ENCODE peak calls at places on chromosomes 4 and X, in four cellular contexts. N is OCI-LY7, H is GM23338, P is heart left ventricle. W is an unnamed sample.
A peak's percentile ranks its signal among the peaks of the same experiment; 100 is the strongest.

GRCh38 chr4:170651786-170652185 is 562.0 kb upstream of the AADAT start:
- DNase-seq in N (no peak), H (no peak), P (no peak), W (no peak)

GRCh38 chrX:123846598-123847038 is 13.2 kb upstream of the XIAP start:
- DNase-seq in N (no peak), H (no peak), P (no peak), W (no peak)

GRCh38 chr4:121154103-121154515 is 10.0 kb downstream of the TNIP3 start:
- DNase-seq in N (no peak), H (no peak), P (no peak), W (no peak)

GRCh38 chr4:37892641-37893040 is 1.8 kb downstream of the TBC1D1 start:
- DNase-seq in N (peak; percentile 74), H (no peak), P (no peak), W (no peak)

GRCh38 chrX:150036181-150036580 is 97.9 kb upstream of the EOLA2 start:
- DNase-seq in N (no peak), H (no peak), P (no peak), W (no peak)

GRCh38 chr4:5037553-5038551 is 13.4 kb upstream of the STK32B start:
- DNase-seq in N (no peak), H (no peak), P (no peak), W (peak; percentile 92)

GRCh38 chrX:23434356-23434884 is 99.8 kb downstream of the PTCHD1 start:
- DNase-seq in N (no peak), H (no peak), P (peak; percentile 71), W (no peak)

GRCh38 chrX:121307441-121307840 is 260.0 kb downstream of the GLUD2 start:
- DNase-seq in N (no peak), H (no peak), P (no peak), W (no peak)

GRCh38 chr4:143399113-143399949 is 62.7 kb downstream of the GAB1 start:
- DNase-seq in N (peak; percentile 72), H (peak; percentile 80), P (no peak), W (no peak)

GRCh38 chr4:53987761-53988171 is 76.6 kb downstream of the CHIC2 start:
- DNase-seq in N (no peak), H (no peak), P (no peak), W (peak; percentile 72)

GRCh38 chr4:8162625-8163024 is 4.0 kb upstream of the ABLIM2 start:
- DNase-seq in N (peak; percentile 91), H (no peak), P (no peak), W (no peak)

GRCh38 chrX:31508338-31508737 is 436.5 kb upstream of the FTHL17 start:
- DNase-seq in N (no peak), H (peak; percentile 11), P (no peak), W (no peak)

GRCh38 chr4:141645611-141646340 is 9.4 kb downstream of the IL15 start:
- DNase-seq in N (no peak), H (no peak), P (no peak), W (peak; percentile 60)

GRCh38 chr4:2449511-2450392 is 19.2 kb upstream of the RNF4 start:
- DNase-seq in N (peak; percentile 39), H (no peak), P (no peak), W (no peak)

GRCh38 chr4:68410643-68411042 is 36.6 kb upstream of the TMPRSS11E start:
- DNase-seq in N (no peak), H (no peak), P (no peak), W (no peak)

GRCh38 chrX:46125139-46125538 is 420.1 kb downstream of the ZNF674 start:
- DNase-seq in N (no peak), H (no peak), P (no peak), W (no peak)

GRCh38 chrX:72620550-72621145 is 48.0 kb upstream of the HDAC8 start:
- DNase-seq in N (no peak), H (peak; percentile 1), P (peak; percentile 37), W (peak; percentile 50)

GRCh38 chr4:98959411-98959810 is 30.5 kb upstream of the EIF4E start:
- DNase-seq in N (no peak), H (no peak), P (no peak), W (no peak)

GRCh38 chr4:2936773-2937145 is 26.4 kb downstream of the NOP14 start:
- DNase-seq in N (peak; percentile 27), H (no peak), P (no peak), W (peak; percentile 89)

GRCh38 chrX:2694868-2695267 is 3.8 kb downstream of the CD99 start:
- DNase-seq in N (no peak), H (no peak), P (no peak), W (no peak)

GRCh38 chrX:2698604-2699003 is 7.5 kb downstream of the CD99 start:
- DNase-seq in N (no peak), H (no peak), P (no peak), W (no peak)

GRCh38 chrX:2697741-2698294 is 6.7 kb downstream of the CD99 start:
- DNase-seq in N (peak; percentile 65), H (no peak), P (no peak), W (no peak)

GRCh38 chrX:2696698-2697215 is 5.7 kb downstream of the CD99 start:
- DNase-seq in N (peak; percentile 38), H (no peak), P (no peak), W (peak; percentile 84)

DNA sequence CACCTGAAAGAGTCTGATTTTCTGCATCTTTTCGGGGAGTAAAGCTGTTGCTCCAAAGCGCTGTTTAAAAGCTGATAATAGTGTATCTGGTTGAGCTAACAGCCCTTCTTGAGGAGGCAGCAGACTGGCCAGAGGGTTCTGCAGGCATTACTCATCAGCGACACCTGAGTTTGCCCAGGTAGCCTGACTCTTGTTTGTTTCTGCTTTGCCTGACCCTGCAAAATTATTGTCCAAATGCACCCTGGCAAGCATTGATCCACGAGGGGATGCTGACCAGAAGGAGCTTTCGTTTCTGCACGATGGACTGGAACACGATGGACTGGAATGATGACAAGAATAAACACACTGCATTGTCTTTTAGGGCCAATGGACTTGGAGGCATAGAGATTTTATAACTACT is 6.2 kb downstream of the CD99 start:
- DNase-seq in N (no peak), H (no peak), P (no peak), W (no peak)
- H3K27ac ChIP-seq in N (no peak overlapping the region), H (no peak overlapping the region), P (no peak overlapping the region), W (peak overlapping the region; percentile 91)

DNA sequence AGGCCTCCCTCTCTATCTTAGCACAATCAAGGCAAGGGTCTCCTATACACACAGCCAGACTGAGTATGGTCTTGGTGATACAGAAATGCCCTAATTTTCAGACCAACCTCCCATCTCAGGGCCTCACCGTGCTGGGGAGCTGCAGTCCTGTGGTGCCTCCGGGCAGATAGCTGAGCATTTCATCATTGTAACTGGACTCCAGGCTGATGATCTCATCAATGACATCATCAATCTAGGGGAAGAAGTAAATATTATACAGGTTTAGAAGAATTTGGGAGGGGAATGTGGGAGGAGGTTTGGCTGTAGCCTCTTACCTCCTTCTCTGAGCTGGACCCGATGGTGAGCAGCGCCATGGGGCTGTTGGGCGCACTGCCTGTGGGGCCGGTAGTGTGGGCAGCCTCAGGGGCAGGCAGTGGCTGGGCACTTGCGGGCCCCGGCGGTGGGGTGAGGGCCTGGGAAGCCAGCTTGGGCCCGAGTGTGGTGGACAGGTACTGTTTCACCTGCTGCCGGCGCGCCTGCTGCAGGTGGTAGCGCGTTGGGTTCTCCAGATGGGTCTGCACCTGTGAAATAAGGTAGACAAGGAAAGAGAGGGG is 5.2 kb downstream of the TFE3 start:
- DNase-seq in N (no peak), H (no peak), P (no peak), W (no peak)
- H3K27ac ChIP-seq in N (no peak overlapping the region), H (no peak overlapping the region), P (no peak overlapping the region), W (peak overlapping the region; percentile 92)

DNA sequence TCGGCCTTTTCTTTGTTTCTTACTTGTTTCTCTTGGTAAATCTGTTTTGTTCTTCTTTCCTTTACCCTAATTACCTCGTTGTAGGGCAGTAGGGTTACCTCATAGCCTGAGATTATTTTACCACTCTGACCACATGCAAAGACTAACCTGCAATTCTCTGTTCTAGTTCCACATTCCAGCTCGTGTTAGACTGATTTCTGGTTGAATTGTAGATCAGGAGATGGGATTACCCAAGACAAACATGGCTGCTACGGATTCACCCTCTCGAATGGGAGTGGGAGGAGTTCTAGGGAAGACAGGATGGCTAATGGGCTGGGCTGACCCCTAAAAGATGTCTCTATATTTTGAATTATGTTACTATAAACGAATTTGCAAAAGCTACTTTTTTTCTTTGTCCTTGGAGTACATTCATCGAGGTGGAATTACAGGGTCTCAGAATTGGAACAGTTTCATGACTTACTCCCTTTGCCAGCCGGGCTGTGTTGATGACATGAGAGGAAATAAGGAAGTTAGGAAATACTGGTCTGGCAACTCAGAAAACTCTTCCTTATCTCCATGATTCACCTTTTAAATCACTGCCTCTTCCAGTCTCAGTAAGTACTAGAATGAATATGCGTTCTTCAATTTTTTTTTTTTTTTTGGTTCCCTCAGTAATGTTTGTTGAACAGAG is 36.7 kb upstream of the FBXW7 start:
- DNase-seq in N (no peak), H (no peak), P (no peak), W (peak; percentile 61)
- H3K27ac ChIP-seq in N (no peak overlapping the region), H (no peak overlapping the region), P (no peak overlapping the region), W (peak overlapping the region; percentile 83)

GRCh38 chrX:29453333-29453732 is 762.0 kb upstream of the MAGEB2 start:
- DNase-seq in N (no peak), H (no peak), P (no peak), W (no peak)

DNA sequence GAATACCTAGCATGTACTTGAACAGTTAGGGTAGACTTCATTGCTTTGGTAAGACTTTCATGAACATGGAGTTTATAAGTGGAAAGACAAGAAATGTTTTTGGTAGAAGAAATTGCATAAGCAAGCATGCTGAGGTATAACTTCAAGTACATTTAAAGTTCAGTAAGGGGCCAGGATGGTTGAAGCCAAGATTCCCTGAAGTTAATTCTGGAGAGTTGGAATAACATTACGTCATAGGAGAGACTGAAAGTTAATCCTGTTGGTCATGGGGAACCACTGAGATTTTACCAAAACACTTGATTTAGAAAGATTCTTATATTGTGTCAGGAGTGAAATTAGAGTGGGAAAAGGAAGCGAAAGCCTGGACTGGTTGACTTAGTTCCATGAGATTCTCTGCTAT is 767.5 kb upstream of the MAGEB2 start:
- DNase-seq in N (no peak), H (no peak), P (no peak), W (no peak)
- H3K27ac ChIP-seq in N (no peak overlapping the region), H (no peak overlapping the region), P (no peak overlapping the region), W (no peak overlapping the region)

GRCh38 chr4:55358668-55359067 is 12.6 kb downstream of the SRD5A3 start:
- DNase-seq in N (peak; percentile 30), H (no peak), P (no peak), W (peak; percentile 73)
- H3K27ac ChIP-seq in N (no peak overlapping the region), H (peak overlapping the region; percentile 16), P (peak overlapping the region; percentile 54), W (peak overlapping the region; percentile 54)

GRCh38 chr4:41098649-41099048 is 115.7 kb downstream of the APBB2 start:
- DNase-seq in N (no peak), H (no peak), P (no peak), W (no peak)
- H3K27ac ChIP-seq in N (no peak overlapping the region), H (peak overlapping the region; percentile 41), P (no peak overlapping the region), W (no peak overlapping the region)

DNA sequence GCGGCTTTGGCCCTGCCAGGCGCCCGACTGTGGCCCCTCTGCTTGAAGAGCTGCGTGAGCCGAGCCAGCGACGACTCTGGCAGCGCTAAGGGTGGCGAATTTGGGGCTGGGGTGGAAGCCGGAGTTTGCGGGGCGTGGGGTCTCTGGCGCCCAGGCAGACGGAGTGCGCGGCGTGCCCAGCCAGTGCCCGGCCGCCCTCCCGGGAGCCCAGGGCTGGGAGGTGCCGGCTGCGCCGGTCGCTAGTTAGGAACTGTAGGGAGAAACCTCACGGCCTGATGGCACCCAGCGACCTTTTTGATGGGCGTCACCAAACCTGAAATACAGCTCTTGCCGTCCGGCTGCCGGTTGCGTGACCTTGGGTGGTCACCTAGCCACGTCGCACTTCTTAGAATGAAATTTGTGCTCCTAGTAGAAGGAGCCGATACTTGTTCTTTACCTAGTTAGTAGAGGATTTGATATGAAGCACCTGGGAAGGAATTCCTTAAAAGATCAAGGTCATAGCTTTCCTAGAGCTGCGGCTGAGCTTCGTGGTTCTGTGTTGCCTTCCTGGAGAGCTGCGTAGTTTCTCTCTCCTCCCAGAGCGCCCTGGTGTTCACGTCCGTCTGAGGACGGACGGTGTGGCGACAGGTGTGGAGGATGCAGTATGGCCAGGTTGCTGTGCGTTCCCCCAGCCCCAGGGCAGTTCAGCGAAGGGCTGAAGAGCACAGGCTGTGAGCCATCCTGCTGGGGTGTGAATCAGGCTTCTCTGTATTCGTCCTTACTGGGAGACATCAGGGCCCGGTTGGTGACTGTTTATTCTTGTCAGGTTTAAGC is 680 bp downstream of the MAEA start:
- DNase-seq in N (peak; percentile 54), H (no peak), P (no peak), W (no peak)
- H3K27ac ChIP-seq in N (peak overlapping the region; percentile 2), H (no peak overlapping the region), P (peak overlapping the region; percentile 92), W (peak overlapping the region; percentile 74)